ENCODE peak calls at places on chromosomes 2 and 18, in five cellular contexts. R is ELF-1, G is cardiac muscle cell, P is Ammon's horn, V is neural progenitor cell. Z is an unnamed sample.

GRCh38 chr2:165469417-165469816 is at the start of gene CSRNP3:
- DNase-seq in R (peak; percentile 83), G (peak; percentile 92), P (peak; percentile 94), V (peak; percentile 89), Z (peak; percentile 90)

GRCh38 chr18:70469916-70470315 is 181.1 kb downstream of the SOCS6 start:
- DNase-seq in R (no peak), G (peak; percentile 27), P (peak; percentile 56), V (peak; percentile 8), Z (peak; percentile 63)

GRCh38 chr18:78779996-78780718 is 199.5 kb upstream of the SALL3 start:
- DNase-seq in R (no peak), G (no peak), P (no peak), V (no peak), Z (no peak)

GRCh38 chr18:51655327-51655698 is 457.8 kb upstream of the MEX3C start:
- DNase-seq in R (no peak), G (no peak), P (no peak), V (no peak), Z (no peak)

GRCh38 chr2:23419171-23420090 is 34.5 kb downstream of the KLHL29 start:
- DNase-seq in R (no peak), G (peak; percentile 41), P (no peak), V (no peak), Z (no peak)

GRCh38 chr2:72962911-72963310 is 45.6 kb downstream of the EMX1 start:
- DNase-seq in R (no peak), G (no peak), P (no peak), V (no peak), Z (no peak)

GRCh38 chr2:128727914-128728313 is 409.2 kb upstream of the HS6ST1 start:
- DNase-seq in R (no peak), G (no peak), P (no peak), V (no peak), Z (peak; percentile 97)

GRCh38 chr2:97995026-97995733 is 568 bp downstream of the TMEM131 start:
- DNase-seq in R (peak; percentile 53), G (peak; percentile 79), P (peak; percentile 34), V (peak; percentile 83), Z (peak; percentile 51)

GRCh38 chr2:241615522-241616052 is 21.4 kb downstream of the THAP4 start:
- DNase-seq in R (no peak), G (no peak), P (no peak), V (no peak), Z (no peak)

GRCh38 chr2:42622943-42623676 is 54.7 kb downstream of the MTA3 start:
- DNase-seq in R (no peak), G (no peak), P (no peak), V (no peak), Z (no peak)

GRCh38 chr18:58223717-58224424 is 179.8 kb downstream of the NEDD4L start:
- DNase-seq in R (peak; percentile 57), G (peak; percentile 46), P (no peak), V (no peak), Z (peak; percentile 80)

GRCh38 chr18:6917082-6917481 is 187.6 kb downstream of the ARHGAP28 start:
- DNase-seq in R (peak; percentile 38), G (no peak), P (no peak), V (no peak), Z (no peak)

GRCh38 chr2:169877406-169877805 is 50.2 kb downstream of the UBR3 start:
- DNase-seq in R (no peak), G (peak; percentile 25), P (peak; percentile 28), V (no peak), Z (peak; percentile 60)

GRCh38 chr2:28544915-28545589 is 49.2 kb downstream of the PLB1 start:
- DNase-seq in R (peak; percentile 36), G (no peak), P (no peak), V (no peak), Z (no peak)

GRCh38 chr18:80103231-80103630 is 5.8 kb upstream of the ADNP2 start:
- DNase-seq in R (no peak), G (no peak), P (no peak), V (no peak), Z (no peak)

GRCh38 chr2:12701786-12702660 is 14.7 kb upstream of the TRIB2 start:
- DNase-seq in R (no peak), G (no peak), P (no peak), V (no peak), Z (peak; percentile 42)

GRCh38 chr2:16654775-16655456 is 10.7 kb downstream of the CYRIA start:
- DNase-seq in R (no peak), G (no peak), P (no peak), V (no peak), Z (no peak)

GRCh38 chr2:180125245-180125962 is 118.3 kb upstream of the CWC22 start:
- DNase-seq in R (peak; percentile 84), G (peak; percentile 89), P (peak; percentile 93), V (peak; percentile 89), Z (peak; percentile 98)

GRCh38 chr2:158391876-158392275 is 64.7 kb downstream of the CCDC148 start:
- DNase-seq in R (no peak), G (no peak), P (no peak), V (no peak), Z (no peak)

GRCh38 chr2:33605059-33605458 is 6.0 kb upstream of the FAM98A start:
- DNase-seq in R (peak; percentile 69), G (no peak), P (no peak), V (no peak), Z (no peak)

GRCh38 chr2:25982273-25982967 is at the start of gene KIF3C:
- DNase-seq in R (peak; percentile 76), G (peak; percentile 78), P (peak; percentile 89), V (peak; percentile 90), Z (peak; percentile 65)

GRCh38 chr2:208673631-208674030 is 267.0 kb downstream of the PTH2R start:
- DNase-seq in R (no peak), G (no peak), P (no peak), V (no peak), Z (no peak)

GRCh38 chr18:52353589-52353988 is 13.6 kb downstream of the DCC start:
- DNase-seq in R (no peak), G (no peak), P (peak; percentile 67), V (no peak), Z (no peak)

GRCh38 chr2:159322419-159322818 is 35.9 kb upstream of the WDSUB1 start:
- DNase-seq in R (no peak), G (no peak), P (no peak), V (no peak), Z (no peak)

GRCh38 chr2:70443726-70444125 is 109.9 kb downstream of the TGFA start:
- DNase-seq in R (no peak), G (no peak), P (no peak), V (no peak), Z (no peak)

GRCh38 chr18:79519751-79520472 is 124.2 kb downstream of the NFATC1 start:
- DNase-seq in R (no peak), G (peak; percentile 38), P (no peak), V (peak; percentile 50), Z (peak; percentile 42)

GRCh38 chr2:177758591-177759371 is 313.8 kb downstream of the PDE11A start:
- DNase-seq in R (peak; percentile 75), G (peak; percentile 76), P (peak; percentile 82), V (peak; percentile 80), Z (peak; percentile 64)